ENCODE peak calls at places on chromosomes 1 and 21, in four cellular contexts. B is WTC11, H is K562, X is HepG2. T is an unnamed sample.
A peak's percentile ranks its signal among the peaks of the same experiment; 100 is the strongest.

GRCh38 chr1:110457206-110457605 is 6.3 kb downstream of the PROK1 start:
- DNase-seq in H (no peak), X (no peak), B (no peak), T (no peak)

GRCh38 chr1:19306941-19307340 is 5.0 kb downstream of the AKR7A2 start:
- DNase-seq in B (no peak), H (no peak), X (no peak), T (no peak)

GRCh38 chr1:23544444-23545389 is 13.7 kb upstream of the E2F2 start:
- DNase-seq in H (peak; percentile 80), X (peak; percentile 84), B (peak; percentile 85), T (peak; percentile 74)

GRCh38 chr1:22288593-22289241 is 145.8 kb upstream of the WNT4 start:
- DNase-seq in B (no peak), X (peak; percentile 12), H (no peak), T (no peak)

GRCh38 chr1:30872948-30873263 is 35.7 kb downstream of the SDC3 start:
- DNase-seq in H (no peak), X (no peak), B (no peak), T (no peak)

GRCh38 chr1:58885998-58886397 is 102.2 kb upstream of the JUN start:
- DNase-seq in X (no peak), H (no peak), B (no peak), T (no peak)

GRCh38 chr1:192489046-192489445 is 86.5 kb upstream of the RGS1 start:
- DNase-seq in H (no peak), B (no peak), X (no peak), T (no peak)

GRCh38 chr1:48596036-48596435 is 124.0 kb upstream of the SPATA6 start:
- DNase-seq in B (no peak), X (no peak), H (no peak), T (no peak)

GRCh38 chr1:160167580-160167979 is 16.2 kb downstream of the ATP1A4 start:
- DNase-seq in X (no peak), B (no peak), H (no peak), T (peak; percentile 36)
- TF ChIP-seq ELF4 in X (no peak), B (no peak), H (no peak), T (no peak)

DNA sequence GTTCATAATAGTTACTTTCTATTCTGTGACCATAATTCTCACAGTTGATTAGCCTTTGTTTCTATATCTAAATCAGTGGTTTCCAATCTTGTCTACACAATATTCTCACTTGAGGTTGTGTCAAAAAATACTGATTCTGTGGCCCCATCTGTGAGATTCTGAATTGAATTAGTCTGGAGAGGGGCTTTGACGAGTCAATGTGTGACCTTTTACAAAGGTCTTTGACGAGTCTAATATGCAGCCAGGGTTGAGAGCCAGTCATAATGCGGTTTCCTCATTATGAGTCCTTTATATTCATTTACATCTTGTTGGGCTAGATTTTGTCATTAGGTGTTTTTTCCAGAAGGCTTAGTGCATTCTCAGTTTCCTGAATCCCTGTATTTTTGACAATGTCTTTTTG is 19.7 kb downstream of the FCRL5 start:
- DNase-seq in B (no peak), X (no peak), H (no peak), T (no peak)
- TF ChIP-seq ELF4 in B (no peak), X (no peak), H (no peak), T (no peak)

GRCh38 chr21:24208562-24209260 is 1398.6 kb downstream of the MRPL39 start:
- DNase-seq in H (no peak), B (no peak), X (no peak), T (no peak)
- TF ChIP-seq ELF4 in H (no peak), B (no peak), X (no peak), T (no peak)

GRCh38 chr21:39633770-39634181 is 21.0 kb downstream of the B3GALT5 start:
- DNase-seq in B (no peak), X (no peak), H (no peak), T (no peak)
- TF ChIP-seq ELF4 in B (no peak), X (no peak), H (no peak), T (no peak)

DNA sequence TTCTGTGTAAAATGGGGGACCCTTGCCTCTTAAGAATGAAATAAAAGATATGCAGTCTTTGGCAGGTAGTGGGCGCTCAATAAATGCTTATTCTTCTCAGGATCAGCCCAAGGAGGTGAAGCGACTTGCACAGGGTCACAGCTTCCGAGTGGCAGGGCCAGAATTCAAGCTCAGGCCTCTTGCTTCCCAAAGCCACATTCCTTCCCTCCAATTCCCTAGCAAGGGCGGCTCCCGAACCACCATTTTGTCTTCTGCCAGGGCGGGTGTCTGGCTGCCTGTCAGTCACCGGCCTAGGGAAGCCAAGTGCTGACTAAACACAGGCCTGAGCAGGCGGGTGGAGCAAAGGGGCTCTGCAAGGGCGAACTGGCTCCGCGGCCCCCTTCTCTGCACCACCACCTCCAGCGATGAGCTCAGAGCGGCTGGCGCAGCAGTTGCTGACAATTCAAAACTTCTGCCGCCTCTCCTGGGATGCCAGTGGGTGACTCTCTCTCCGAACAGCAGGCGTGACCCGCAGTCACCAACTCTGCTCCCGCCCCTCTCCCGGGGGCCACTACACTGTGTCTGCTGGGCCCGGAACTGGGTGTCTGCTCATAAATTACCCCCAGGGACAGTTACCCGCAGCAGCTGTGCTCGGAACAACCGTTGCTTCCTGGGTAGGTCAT is 10.8 kb downstream of the GPR3 start:
- DNase-seq in H (no peak), B (peak; percentile 64), X (no peak), T (no peak)
- TF ChIP-seq ELF4 in H (no peak), B (no peak), X (no peak), T (no peak)

GRCh38 chr1:10665930-10666850 is 130.3 kb downstream of the CASZ1 start:
- DNase-seq in H (no peak), B (no peak), X (no peak), T (no peak)
- TF ChIP-seq ELF4 in H (no peak), B (no peak), X (no peak), T (no peak)

DNA sequence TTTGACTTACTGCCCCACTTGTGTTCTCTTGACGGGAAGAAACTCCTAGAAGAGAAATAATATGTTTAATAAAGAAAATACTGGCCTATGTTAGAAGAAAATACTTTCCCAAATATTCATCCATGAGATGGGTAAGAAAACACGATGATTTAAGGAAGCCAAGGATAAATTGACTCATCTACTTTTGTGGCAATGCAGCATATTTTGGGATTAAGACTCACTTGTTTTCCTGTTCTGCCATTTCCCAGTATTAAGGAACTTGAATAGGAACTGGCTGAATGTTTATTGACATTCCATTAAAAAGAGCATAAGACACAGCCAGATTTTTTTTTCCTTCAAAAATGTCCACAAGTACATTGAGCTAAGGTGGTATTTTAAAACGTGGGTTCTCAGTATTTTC is 10.9 kb upstream of the ADAMTS5 start:
- DNase-seq in X (no peak), B (no peak), H (no peak), T (no peak)
- TF ChIP-seq ELF4 in X (no peak), B (no peak), H (no peak), T (no peak)

GRCh38 chr21:43603230-43603626 is 56.1 kb downstream of the HSF2BP start:
- DNase-seq in B (no peak), X (no peak), H (no peak), T (no peak)
- TF ChIP-seq ELF4 in B (no peak), X (no peak), H (no peak), T (no peak)

T was measured in HEK293T.